ENCODE peak calls at places on chromosomes 3 and 15, in ten cellular contexts. K, H, I, E, O, D, J, M, T and Z are unnamed samples.
A peak's percentile ranks its signal among the peaks of the same experiment; 100 is the strongest.

GRCh38 chr3:49553320-49553689 is 972 bp upstream of the BSN start:
- DNase-seq in K (no peak), H (peak; percentile 45), I (no peak), E (peak; percentile 69), O (no peak), D (no peak), J (no peak), M (no peak), T (no peak), Z (peak; percentile 35)

GRCh38 chr15:66617137-66618090 is 51.6 kb upstream of the LCTL start:
- DNase-seq in K (peak; percentile 58), H (peak; percentile 71), I (no peak), E (peak; percentile 84), O (peak; percentile 79), D (peak; percentile 33), J (peak; percentile 53), M (peak; percentile 67), T (no peak), Z (peak; percentile 77)

GRCh38 chr15:85744636-85745422 is 49.9 kb downstream of the KLHL25 start:
- DNase-seq in K (no peak), H (no peak), I (no peak), E (no peak), O (peak; percentile 47), D (no peak), J (no peak), M (peak; percentile 16), T (no peak), Z (no peak)

GRCh38 chr15:40047413-40048154 is 8.6 kb upstream of the SRP14 start:
- DNase-seq in K (peak; percentile 19), H (peak; percentile 75), I (no peak), E (peak; percentile 87), O (no peak), D (no peak), J (peak; percentile 80), M (peak; percentile 60), T (no peak), Z (peak; percentile 91)

GRCh38 chr3:135887220-135887619 is 78.3 kb upstream of the PPP2R3A start:
- DNase-seq in K (no peak), H (no peak), I (no peak), E (peak; percentile 43), O (no peak), D (no peak), J (peak; percentile 95), M (no peak), T (no peak), Z (no peak)

GRCh38 chr3:136690611-136691010 is 61.6 kb downstream of the STAG1 start:
- DNase-seq in K (no peak), H (no peak), I (no peak), E (no peak), O (no peak), D (no peak), J (no peak), M (no peak), T (no peak), Z (no peak)

GRCh38 chr3:55629432-55629831 is 142.3 kb upstream of the WNT5A start:
- DNase-seq in K (no peak), H (peak; percentile 22), I (no peak), E (peak; percentile 79), O (no peak), D (no peak), J (no peak), M (no peak), T (no peak), Z (peak; percentile 70)

GRCh38 chr15:42750306-42750705 is 13.4 kb upstream of the CDAN1 start:
- DNase-seq in K (no peak), H (no peak), I (no peak), E (no peak), O (no peak), D (no peak), J (no peak), M (no peak), T (no peak), Z (no peak)

GRCh38 chr15:85580914-85581313 is 200.5 kb downstream of the AKAP13 start:
- DNase-seq in K (no peak), H (no peak), I (no peak), E (peak; percentile 35), O (no peak), D (no peak), J (peak; percentile 54), M (no peak), T (no peak), Z (peak; percentile 37)

GRCh38 chr3:190024912-190025311 is 95.8 kb downstream of the P3H2 start:
- DNase-seq in K (no peak), H (no peak), I (no peak), E (peak; percentile 81), O (no peak), D (no peak), J (peak; percentile 49), M (no peak), T (no peak), Z (peak; percentile 72)

GRCh38 chr15:89114974-89115373 is 26.7 kb downstream of the ABHD2 start:
- DNase-seq in K (no peak), H (peak; percentile 40), I (no peak), E (peak; percentile 80), O (no peak), D (no peak), J (no peak), M (no peak), T (no peak), Z (peak; percentile 89)

GRCh38 chr15:100049483-100049882 is 292.3 kb downstream of the ADAMTS17 start:
- DNase-seq in K (no peak), H (no peak), I (no peak), E (no peak), O (no peak), D (no peak), J (no peak), M (no peak), T (no peak), Z (no peak)

GRCh38 chr3:170307998-170308398 is 49.5 kb upstream of the SKIL start:
- DNase-seq in K (no peak), H (peak; percentile 93), I (no peak), E (peak; percentile 85), O (no peak), D (no peak), J (no peak), M (no peak), T (no peak), Z (no peak)

GRCh38 chr15:72706266-72706665 is 20.3 kb downstream of the BBS4 start:
- DNase-seq in K (no peak), H (no peak), I (no peak), E (peak; percentile 30), O (no peak), D (no peak), J (peak; percentile 17), M (no peak), T (no peak), Z (no peak)

GRCh38 chr3:51717446-51717845 is 10.6 kb downstream of the GRM2 start:
- DNase-seq in K (no peak), H (no peak), I (no peak), E (no peak), O (no peak), D (no peak), J (no peak), M (no peak), T (no peak), Z (no peak)

GRCh38 chr3:132209860-132210259 is 107.3 kb upstream of the ACP3 start:
- DNase-seq in K (no peak), H (no peak), I (no peak), E (no peak), O (no peak), D (no peak), J (peak; percentile 13), M (no peak), T (no peak), Z (no peak)

GRCh38 chr3:28476194-28476593 is 127.6 kb upstream of the AZI2 start:
- DNase-seq in K (no peak), H (peak; percentile 54), I (peak; percentile 5), E (peak; percentile 69), O (no peak), D (no peak), J (peak; percentile 26), M (no peak), T (peak; percentile 16), Z (peak; percentile 76)

GRCh38 chr3:178538065-178538464 is 1.8 kb downstream of the KCNMB2 start:
- DNase-seq in K (no peak), H (no peak), I (no peak), E (no peak), O (no peak), D (no peak), J (no peak), M (no peak), T (no peak), Z (no peak)

GRCh38 chr3:29919551-29919950 is 638.7 kb downstream of the RBMS3 start:
- DNase-seq in K (no peak), H (no peak), I (no peak), E (no peak), O (no peak), D (no peak), J (no peak), M (no peak), T (no peak), Z (no peak)

GRCh38 chr3:100245146-100245545 is 15.6 kb upstream of the TBC1D23 start:
- DNase-seq in K (no peak), H (no peak), I (no peak), E (peak; percentile 13), O (no peak), D (no peak), J (no peak), M (no peak), T (no peak), Z (peak; percentile 21)

GRCh38 chr3:113250566-113250965 is 39.2 kb downstream of the BOC start:
- DNase-seq in K (no peak), H (no peak), I (no peak), E (no peak), O (no peak), D (no peak), J (no peak), M (no peak), T (no peak), Z (no peak)

GRCh38 chr3:71921036-71921435 is 136.1 kb upstream of the PROK2 start:
- DNase-seq in K (no peak), H (no peak), I (no peak), E (no peak), O (no peak), D (no peak), J (no peak), M (no peak), T (no peak), Z (no peak)

GRCh38 chr3:102443021-102443420 is 8.2 kb downstream of the ZPLD1 start:
- DNase-seq in K (no peak), H (peak; percentile 62), I (no peak), E (peak; percentile 58), O (no peak), D (no peak), J (no peak), M (no peak), T (no peak), Z (peak; percentile 30)

GRCh38 chr3:189813652-189814245 is 182.6 kb downstream of the TP63 start:
- DNase-seq in K (no peak), H (no peak), I (no peak), E (no peak), O (no peak), D (no peak), J (no peak), M (no peak), T (no peak), Z (no peak)

GRCh38 chr3:176514297-176514696 is 683.0 kb downstream of the TBL1XR1 start:
- DNase-seq in K (peak; percentile 11), H (peak; percentile 42), I (no peak), E (peak; percentile 73), O (no peak), D (no peak), J (no peak), M (no peak), T (peak; percentile 76), Z (peak; percentile 73)

GRCh38 chr3:187616307-187616939 is 53.8 kb downstream of the SST start:
- DNase-seq in K (peak; percentile 3), H (peak; percentile 74), I (no peak), E (peak; percentile 62), O (no peak), D (no peak), J (peak; percentile 17), M (peak; percentile 28), T (peak; percentile 68), Z (peak; percentile 82)

GRCh38 chr3:136957751-136958288 is at the start of gene IL20RB:
- DNase-seq in K (no peak), H (peak; percentile 93), I (peak; percentile 21), E (peak; percentile 29), O (no peak), D (no peak), J (no peak), M (no peak), T (no peak), Z (peak; percentile 67)